ENCODE peak calls at places on chromosomes 4 and X, in five cellular contexts. Z is sigmoid colon; E is occipital lobe; K is stimulated activated CD4-positive, alpha-beta T cell treated with anti-CD3 and anti-CD28 coated beads, Interleukin-4, amount 100 ng/mL, for 24 hours; H is fibroblast of lung. L is an unnamed sample.

GRCh38 chrX:1592128-1592862 is 891 bp downstream of the AKAP17A start:
- DNase-seq in H (peak), Z (no peak), K (no peak), E (no peak), L (no peak)

GRCh38 chr4:152609460-152609859 is 70.3 kb downstream of the TMEM154 start:
- DNase-seq in H (no peak), K (no peak), Z (no peak), E (no peak), L (no peak)

GRCh38 chr4:14912426-14912825 is 89.9 kb upstream of the CPEB2 start:
- DNase-seq in K (no peak), H (no peak), E (no peak), Z (no peak), L (no peak)

GRCh38 chr4:108650212-108651067 is at the start of gene OSTC:
- DNase-seq in K (peak), H (peak), E (peak), Z (peak), L (peak)

GRCh38 chr4:13700196-13701140 is 72.9 kb upstream of the BOD1L1 start:
- DNase-seq in H (peak), Z (no peak), K (no peak), E (no peak), L (no peak)

GRCh38 chr4:177246636-177247584 is 62.8 kb upstream of the NEIL3 start:
- DNase-seq in E (no peak), H (peak), K (no peak), Z (no peak), L (no peak)

GRCh38 chr4:83113429-83113786 is 1.1 kb downstream of the PLAC8 start:
- DNase-seq in K (no peak), H (peak), E (no peak), Z (no peak), L (peak)

GRCh38 chr4:66688674-66689073 is 856.6 kb downstream of the CENPC start:
- DNase-seq in Z (no peak), K (no peak), E (no peak), H (peak), L (peak)

GRCh38 chr4:42656986-42657792 is at the start of gene ATP8A1:
- DNase-seq in E (peak), H (peak), Z (peak), K (peak), L (peak)

GRCh38 chrX:110442631-110443030 is 84.0 kb downstream of the RTL9 start:
- DNase-seq in E (no peak), Z (no peak), K (no peak), H (peak), L (peak)

GRCh38 chr4:87069037-87069742 is 134.4 kb downstream of the AFF1 start:
- DNase-seq in E (no peak), K (no peak), H (no peak), Z (no peak), L (no peak)

GRCh38 chr4:25860586-25861421 is 2.0 kb downstream of the SEL1L3 start:
- DNase-seq in E (no peak), H (no peak), K (no peak), Z (no peak), L (no peak)

GRCh38 chrX:14508025-14508690 is 21.2 kb upstream of the GLRA2 start:
- DNase-seq in H (no peak), E (no peak), Z (no peak), K (no peak), L (no peak)